ENCODE peak calls at places on chromosomes 3 and 15, in eight cellular contexts. X is NCI-H1105, Q is left ventricle myocardium inferior, O is Calu3, C is T-helper 17 cell, N is Ammon's horn, G is EL, T is RWPE1. I is an unnamed sample.

GRCh38 chr3:50352762-50353161 is 2.1 kb downstream of the CYB561D2 start:
- DNase-seq in G (peak), T (no peak), O (no peak), X (no peak), N (no peak), Q (no peak), C (no peak), I (no peak)

GRCh38 chr3:178538065-178538464 is 1.8 kb downstream of the KCNMB2 start:
- DNase-seq in O (no peak), T (no peak), X (no peak), G (peak), N (no peak), Q (no peak), C (no peak), I (no peak)

GRCh38 chr15:42138411-42138810 is 18.0 kb downstream of the PLA2G4F start:
- DNase-seq in N (no peak), O (no peak), G (no peak), Q (no peak), C (no peak), T (no peak), X (no peak), I (no peak)

GRCh38 chr15:99731336-99732267 is 1.6 kb downstream of the LYSMD4 start:
- DNase-seq in C (no peak), T (no peak), Q (no peak), X (no peak), G (no peak), N (no peak), O (no peak), I (no peak)

GRCh38 chr3:12679468-12679867 is 15.6 kb upstream of the RAF1 start:
- DNase-seq in G (peak), C (no peak), Q (no peak), T (peak), X (no peak), N (no peak), O (no peak), I (no peak)

GRCh38 chr15:60829416-60829815 is 350.5 kb upstream of the ICE2 start:
- DNase-seq in O (no peak), Q (no peak), N (no peak), G (no peak), X (no peak), C (no peak), T (no peak), I (no peak)

GRCh38 chr15:31338879-31339557 is 12.4 kb downstream of the KLF13 start:
- DNase-seq in C (no peak), G (peak), T (no peak), N (peak), O (no peak), X (peak), Q (peak), I (no peak)

GRCh38 chr3:127064391-127065137 is 81.6 kb downstream of the PLXNA1 start:
- DNase-seq in G (peak), O (no peak), X (no peak), T (peak), N (no peak), Q (no peak), C (no peak), I (no peak)

GRCh38 chr3:172167892-172168648 is 128.7 kb downstream of the FNDC3B start:
- DNase-seq in X (no peak), G (no peak), Q (no peak), C (no peak), N (no peak), O (no peak), T (no peak), I (no peak)

GRCh38 chr15:42107483-42107882 is 13.1 kb upstream of the PLA2G4D start:
- DNase-seq in N (peak), C (no peak), O (peak), G (no peak), X (peak), T (no peak), Q (no peak), I (no peak)

GRCh38 chr15:46773016-46773415 is 944.3 kb upstream of the SEMA6D start:
- DNase-seq in C (no peak), O (no peak), G (no peak), N (no peak), T (no peak), Q (no peak), X (no peak), I (no peak)

GRCh38 chr15:31396881-31397560 is 70.4 kb downstream of the KLF13 start:
- DNase-seq in N (peak), O (peak), C (no peak), T (peak), Q (peak), X (peak), G (peak), I (peak)

GRCh38 chr3:52830535-52831258 is at the start of gene ITIH4:
- DNase-seq in Q (no peak), C (no peak), O (no peak), G (no peak), N (no peak), T (no peak), X (no peak), I (no peak)

GRCh38 chr15:90174140-90174891 is 26.8 kb upstream of the SEMA4B start:
- DNase-seq in O (no peak), N (peak), X (no peak), C (no peak), Q (peak), G (no peak), T (no peak), I (no peak)

GRCh38 chr3:8482960-8483665 is 18.5 kb upstream of the LMCD1 start:
- DNase-seq in T (peak), N (peak), C (no peak), X (no peak), G (peak), O (peak), Q (peak), I (no peak)

GRCh38 chr3:62201438-62202035 is 171.8 kb downstream of the FEZF2 start:
- DNase-seq in C (no peak), G (peak), O (peak), Q (no peak), X (no peak), T (peak), N (peak), I (no peak)

GRCh38 chr3:72227536-72228070 is 442.7 kb upstream of the PROK2 start:
- DNase-seq in N (no peak), T (no peak), O (no peak), Q (no peak), G (peak), C (no peak), X (no peak), I (no peak)

GRCh38 chr15:68608206-68608843 is 29.5 kb downstream of the CORO2B start:
- DNase-seq in T (no peak), Q (peak), C (no peak), N (peak), G (no peak), O (no peak), X (no peak), I (no peak)

GRCh38 chr15:50876989-50877360 is 31.5 kb upstream of the AP4E1 start:
- DNase-seq in C (peak), N (peak), X (peak), Q (peak), T (peak), O (peak), G (peak), I (peak)

GRCh38 chr3:124964432-124964831 is 29.9 kb upstream of the MUC13 start:
- DNase-seq in N (no peak), Q (no peak), C (no peak), G (no peak), T (no peak), X (no peak), O (no peak), I (no peak)

GRCh38 chr3:29283297-29283681 is 2.4 kb downstream of the RBMS3 start:
- DNase-seq in T (no peak), O (no peak), C (no peak), Q (no peak), X (no peak), N (no peak), G (no peak), I (no peak)

GRCh38 chr3:185137821-185138220 is 15.0 kb downstream of the C3orf70 start:
- DNase-seq in T (no peak), Q (no peak), G (no peak), N (no peak), C (no peak), O (no peak), X (no peak), I (no peak)

GRCh38 chr3:23865595-23866396 is 51.0 kb downstream of the NKIRAS1 start:
- DNase-seq in Q (no peak), X (no peak), C (no peak), O (peak), N (peak), T (no peak), G (peak), I (no peak)

GRCh38 chr3:42369832-42370231 is 40.6 kb downstream of the LYZL4 start:
- DNase-seq in O (no peak), T (no peak), X (no peak), N (no peak), Q (no peak), C (no peak), G (no peak), I (no peak)

GRCh38 chr15:97194750-97195149 is 765.8 kb upstream of the ARRDC4 start:
- DNase-seq in O (no peak), G (no peak), X (no peak), C (no peak), T (no peak), N (no peak), Q (no peak), I (no peak)